ENCODE peak calls at places on chromosomes 16 and 17, in eight cellular contexts. J is A549, P is H9, A is heart right ventricle, R is endothelial cell of umbilical vein, N is cardiac muscle cell, S is GM23338, T is prostate gland. G is an unnamed sample.

GRCh38 chr16:85832578-85833539 is 33.4 kb downstream of the COX4I1 start:
- DNase-seq in J (no peak), P (no peak), A (no peak), R (no peak), N (no peak), S (no peak), T (no peak), G (no peak)

GRCh38 chr16:14611660-14612059 is 18.4 kb downstream of the PARN start:
- DNase-seq in J (no peak), P (no peak), A (no peak), R (no peak), N (no peak), S (no peak), T (no peak), G (no peak)

GRCh38 chr17:67223924-67224323 is 21.1 kb downstream of the HELZ start:
- DNase-seq in J (peak; percentile 55), P (no peak), A (no peak), R (no peak), N (no peak), S (no peak), T (no peak), G (no peak)

GRCh38 chr17:13106171-13106570 is 88.3 kb upstream of the ELAC2 start:
- DNase-seq in J (no peak), P (no peak), A (no peak), R (no peak), N (no peak), S (no peak), T (no peak), G (no peak)

GRCh38 chr16:19356024-19356952 is 61.4 kb upstream of the TMC5 start:
- DNase-seq in J (no peak), P (no peak), A (no peak), R (no peak), N (no peak), S (no peak), T (no peak), G (no peak)

GRCh38 chr16:29775742-29776408 is 2.2 kb upstream of the ZG16 start:
- DNase-seq in J (no peak), P (no peak), A (no peak), R (no peak), N (peak; percentile 57), S (no peak), T (no peak), G (no peak)

GRCh38 chr17:46182961-46183360 is 10.3 kb downstream of the KANSL1 start:
- DNase-seq in J (no peak), P (peak; percentile 59), A (no peak), R (no peak), N (no peak), S (peak; percentile 88), T (no peak), G (no peak)

GRCh38 chr17:8865811-8866210 is 1.7 kb downstream of the PIK3R6 start:
- DNase-seq in J (no peak), P (no peak), A (no peak), R (no peak), N (no peak), S (no peak), T (no peak), G (no peak)

GRCh38 chr16:74950511-74950910 is 34.4 kb downstream of the WDR59 start:
- DNase-seq in J (no peak), P (no peak), A (no peak), R (no peak), N (no peak), S (no peak), T (no peak), G (no peak)

GRCh38 chr17:50920891-50921595 is 54.9 kb upstream of the TOB1 start:
- DNase-seq in J (no peak), P (peak; percentile 57), A (no peak), R (no peak), N (no peak), S (no peak), T (no peak), G (no peak)

GRCh38 chr17:5481451-5481850 is 4.5 kb downstream of the DERL2 start:
- DNase-seq in J (no peak), P (no peak), A (no peak), R (no peak), N (no peak), S (no peak), T (no peak), G (no peak)

GRCh38 chr16:75109732-75110243 is 6.8 kb downstream of the LDHD start:
- DNase-seq in J (no peak), P (peak; percentile 36), A (peak; percentile 77), R (no peak), N (no peak), S (no peak), T (no peak), G (no peak)

GRCh38 chr16:78122774-78123315 is 23.4 kb downstream of the WWOX start:
- DNase-seq in J (peak; percentile 46), P (no peak), A (no peak), R (peak; percentile 79), N (peak; percentile 75), S (peak; percentile 67), T (peak; percentile 75), G (no peak)
- TF ChIP-seq CTCF in J (peak; percentile 68), P (peak; percentile 68), A (peak; percentile 68), R (no peak), N (peak; percentile 29), S (peak; percentile 73), T (peak; percentile 84), G (peak; percentile 73)

GRCh38 chr17:11612956-11613355 is 14.7 kb downstream of the DNAH9 start:
- DNase-seq in J (no peak), P (no peak), A (no peak), R (no peak), N (no peak), S (no peak), T (no peak), G (no peak)
- TF ChIP-seq CTCF in J (no peak), P (no peak), A (no peak), R (no peak), N (no peak), S (no peak), T (no peak), G (no peak)

GRCh38 chr17:68709995-68710780 is 109.0 kb upstream of the FAM20A start:
- DNase-seq in J (no peak), P (no peak), A (no peak), R (no peak), N (peak; percentile 61), S (no peak), T (no peak), G (no peak)
- TF ChIP-seq CTCF in J (no peak), P (no peak), A (no peak), R (no peak), N (no peak), S (no peak), T (no peak), G (no peak)

DNA sequence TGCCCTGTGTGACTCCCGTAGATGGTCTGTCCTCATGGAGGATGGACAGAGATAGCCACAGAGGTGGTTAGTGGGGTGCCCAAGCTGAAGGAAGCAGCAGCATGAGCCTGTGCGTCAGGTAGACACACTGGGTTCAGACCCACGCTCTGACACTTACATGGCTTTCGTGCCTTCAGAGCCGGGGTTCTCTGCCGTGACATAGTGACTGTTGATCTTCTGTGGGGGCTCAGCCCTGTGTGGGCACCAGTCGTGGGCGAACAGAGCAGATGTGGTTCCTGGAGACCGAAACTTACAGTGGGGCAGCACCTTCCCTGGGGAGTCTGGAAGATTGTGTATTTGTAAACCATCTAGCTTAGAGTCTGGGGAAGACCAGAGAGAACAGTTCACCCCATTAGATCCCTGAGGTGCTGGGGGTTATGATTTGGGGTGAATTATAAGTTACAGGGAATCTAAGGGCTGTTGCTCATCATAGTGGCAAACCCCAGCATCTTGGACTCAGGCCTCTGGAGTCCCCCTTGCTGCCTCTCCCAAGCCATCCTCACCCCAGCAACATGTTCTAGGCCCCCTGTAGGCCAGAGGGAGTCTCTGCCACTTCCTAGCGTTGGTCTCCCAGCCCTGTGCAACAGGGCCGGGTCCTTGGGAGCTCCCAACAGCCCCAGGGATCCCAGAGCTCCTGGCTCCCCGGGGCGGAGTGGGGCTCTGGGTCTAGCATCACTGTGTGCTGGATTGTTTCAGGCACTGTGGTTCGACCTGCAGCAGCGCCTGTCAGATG is 28.6 kb downstream of the NECAB2 start:
- DNase-seq in J (no peak), P (no peak), A (no peak), R (no peak), N (no peak), S (peak; percentile 39), T (no peak), G (no peak)
- TF ChIP-seq CTCF in J (no peak), P (peak; percentile 40), A (no peak), R (peak; percentile 10), N (no peak), S (peak; percentile 16), T (no peak), G (no peak)

GRCh38 chr16:56950881-56951771 is 10.6 kb upstream of the CETP start:
- DNase-seq in J (peak; percentile 65), P (peak; percentile 78), A (peak; percentile 44), R (peak; percentile 59), N (peak; percentile 70), S (peak; percentile 82), T (peak; percentile 60), G (peak; percentile 89)
- TF ChIP-seq CTCF in J (peak; percentile 58), P (peak; percentile 75), A (peak; percentile 63), R (peak; percentile 76), N (peak; percentile 76), S (peak; percentile 61), T (peak; percentile 68), G (peak; percentile 39)

DNA sequence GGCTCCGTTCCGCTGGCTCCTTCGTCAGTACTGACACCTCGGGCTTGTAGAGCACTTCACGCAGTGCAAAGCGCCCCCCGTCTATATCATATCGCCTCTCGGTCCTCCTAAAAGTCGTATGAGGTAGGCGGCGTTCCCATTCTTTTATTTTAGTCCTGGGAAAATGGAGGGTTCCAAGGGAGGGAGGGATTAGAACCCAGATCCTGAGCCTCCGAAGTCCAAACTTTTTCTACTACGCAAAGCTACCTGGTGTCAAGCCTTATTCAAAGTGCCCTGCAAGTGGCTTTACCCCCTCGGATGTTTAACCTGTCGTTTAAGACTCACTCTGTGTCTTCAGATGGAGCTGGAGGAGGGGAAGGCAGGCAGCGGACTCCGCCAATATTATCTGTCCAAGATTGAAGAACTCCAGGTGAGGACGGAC is 348 bp upstream of the FTSJ3 start:
- DNase-seq in J (no peak), P (no peak), A (no peak), R (no peak), N (no peak), S (no peak), T (no peak), G (no peak)
- TF ChIP-seq CTCF in J (no peak), P (no peak), A (no peak), R (no peak), N (no peak), S (no peak), T (no peak), G (no peak)

DNA sequence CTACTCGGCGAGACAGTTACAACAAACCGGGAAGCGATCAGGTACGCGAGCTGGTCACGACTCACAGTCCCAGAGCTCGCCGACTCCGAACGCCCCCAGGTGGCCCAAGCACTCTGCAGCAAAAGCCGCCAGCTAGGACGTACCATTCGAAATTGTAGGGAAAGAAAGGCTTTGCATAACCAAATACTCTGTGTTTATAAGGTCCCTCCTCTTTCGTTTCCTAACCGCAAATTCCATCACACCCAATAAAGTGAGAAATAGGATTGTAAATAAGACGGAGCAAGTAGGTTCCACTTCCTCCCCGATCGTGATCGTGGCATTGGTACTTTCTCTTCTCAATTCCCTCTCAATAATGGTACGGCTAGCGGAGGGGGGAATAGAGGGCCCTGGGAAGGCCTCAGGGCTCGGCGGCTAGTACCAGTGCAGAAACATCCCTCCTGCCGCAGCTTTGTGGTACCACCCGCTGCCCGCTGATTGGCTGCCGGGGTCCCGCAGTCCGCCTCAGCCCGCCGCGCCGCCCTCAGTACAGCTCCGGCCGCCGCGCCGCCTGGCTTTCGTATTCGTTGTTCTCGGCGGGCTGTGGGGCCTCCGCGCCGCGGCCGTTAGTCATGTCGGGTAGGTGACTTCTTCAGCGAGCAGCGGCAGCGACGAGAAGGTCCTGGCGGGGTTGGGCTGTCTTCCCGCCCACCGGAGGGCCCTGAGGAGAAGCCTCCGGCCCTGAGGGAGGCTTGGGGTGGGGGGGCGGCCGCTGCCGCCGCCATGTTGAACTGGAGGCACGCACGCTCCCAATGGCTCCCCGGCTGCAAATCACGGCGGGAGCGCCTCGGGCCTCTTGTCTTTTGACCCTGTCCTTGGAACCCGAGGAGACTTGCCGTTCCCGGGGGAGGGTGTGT is at the start of gene TAF15:
- DNase-seq in J (peak; percentile 99), P (peak; percentile 99), A (peak; percentile 94), R (peak; percentile 98), N (peak; percentile 99), S (peak; percentile 98), T (peak; percentile 97), G (peak; percentile 96)
- TF ChIP-seq CTCF in J (peak; percentile 82), P (peak; percentile 72), A (peak; percentile 79), R (peak; percentile 85), N (peak; percentile 88), S (peak; percentile 68), T (peak; percentile 68), G (peak; percentile 62)

G was measured in CD14-positive monocyte.